ENCODE peak calls at places on chromosomes 12 and 14, in ten cellular contexts. J is fibroblast of mammary gland; F is NCI-H510A treated with DMSO at 0.1 percent for 48 hours; O is germinal center; I is WERI-Rb-1; C is thoracic aorta; T is HEK293T; U is posterior cingulate gyrus; Z is CD8-positive, alpha-beta memory T cell; L is 8988T. B is an unnamed sample.

GRCh38 chr12:25052191-25053020 is 103.5 kb upstream of the BCAT1 start:
- DNase-seq in J (no peak), F (no peak), O (peak; percentile 72), I (no peak), C (no peak), T (no peak), U (no peak), Z (peak; percentile 19), L (no peak), B (peak; percentile 5)

GRCh38 chr12:6963016-6963731 is 7.3 kb downstream of the PHB2 start:
- DNase-seq in J (no peak), F (peak; percentile 67), O (no peak), I (no peak), C (no peak), T (no peak), U (no peak), Z (no peak), L (no peak), B (no peak)

GRCh38 chr12:130109062-130109945 is 53.0 kb upstream of the FZD10 start:
- DNase-seq in J (no peak), F (no peak), O (no peak), I (no peak), C (no peak), T (no peak), U (no peak), Z (no peak), L (no peak), B (no peak)

GRCh38 chr12:120835657-120836056 is 68.5 kb downstream of the SPPL3 start:
- DNase-seq in J (no peak), F (no peak), O (no peak), I (no peak), C (no peak), T (no peak), U (no peak), Z (no peak), L (no peak), B (peak; percentile 41)

GRCh38 chr12:76738824-76739579 is 24.9 kb upstream of the ZDHHC17 start:
- DNase-seq in J (no peak), F (no peak), O (no peak), I (no peak), C (no peak), T (no peak), U (no peak), Z (no peak), L (no peak), B (no peak)

GRCh38 chr14:51630987-51631386 is 20.7 kb upstream of the FRMD6 start:
- DNase-seq in J (no peak), F (no peak), O (no peak), I (no peak), C (no peak), T (no peak), U (peak; percentile 28), Z (no peak), L (no peak), B (no peak)

GRCh38 chr12:4137015-4137414 is 136.5 kb upstream of the CCND2 start:
- DNase-seq in J (no peak), F (no peak), O (no peak), I (no peak), C (no peak), T (no peak), U (no peak), Z (no peak), L (no peak), B (no peak)

GRCh38 chr12:65740873-65741600 is 83.2 kb upstream of the HMGA2 start:
- DNase-seq in J (peak; percentile 66), F (peak; percentile 55), O (peak; percentile 70), I (peak; percentile 82), C (no peak), T (peak; percentile 92), U (peak; percentile 60), Z (no peak), L (peak; percentile 94), B (peak; percentile 90)

GRCh38 chr12:85633491-85633890 is 202.7 kb downstream of the RASSF9 start:
- DNase-seq in J (no peak), F (no peak), O (no peak), I (no peak), C (no peak), T (no peak), U (no peak), Z (no peak), L (no peak), B (no peak)

GRCh38 chr12:127811988-127812387 is 455.0 kb upstream of the TMEM132C start:
- DNase-seq in J (peak; percentile 85), F (peak; percentile 68), O (no peak), I (no peak), C (no peak), T (no peak), U (no peak), Z (no peak), L (no peak), B (peak; percentile 3)

GRCh38 chr12:54300732-54301427 is at the start of gene NFE2:
- DNase-seq in J (peak; percentile 63), F (peak; percentile 65), O (no peak), I (peak; percentile 77), C (no peak), T (peak; percentile 62), U (no peak), Z (no peak), L (peak; percentile 61), B (peak; percentile 52)

GRCh38 chr12:123384994-123385376 is 1.1 kb downstream of the KMT5A start:
- DNase-seq in J (peak; percentile 68), F (no peak), O (no peak), I (no peak), C (no peak), T (no peak), U (no peak), Z (no peak), L (no peak), B (peak; percentile 65)

GRCh38 chr12:46385439-46385838 is 12.9 kb upstream of the SLC38A2 start:
- DNase-seq in J (no peak), F (no peak), O (no peak), I (no peak), C (no peak), T (no peak), U (no peak), Z (no peak), L (no peak), B (no peak)

GRCh38 chr12:54941659-54942058 is 42.9 kb downstream of the TESPA1 start:
- DNase-seq in J (no peak), F (no peak), O (no peak), I (no peak), C (no peak), T (no peak), U (no peak), Z (no peak), L (no peak), B (no peak)

GRCh38 chr12:132872073-132872855 is 15.1 kb downstream of the CHFR start:
- DNase-seq in J (no peak), F (no peak), O (no peak), I (no peak), C (no peak), T (no peak), U (no peak), Z (no peak), L (no peak), B (no peak)

GRCh38 chr12:53624453-53624852 is 1.7 kb downstream of the ATF7 start:
- DNase-seq in J (peak; percentile 44), F (no peak), O (no peak), I (no peak), C (no peak), T (no peak), U (no peak), Z (no peak), L (no peak), B (peak; percentile 42)

B was measured in cardiac fibroblast.